ENCODE peak calls at places on chromosomes 3 and 15, in four cellular contexts. Q is suprapubic skin, O is IMR-90, N is GM12865. G is an unnamed sample.

GRCh38 chr3:122387709-122388108 is 3.7 kb downstream of the FAM162A start:
- DNase-seq in Q (no peak), O (no peak), N (no peak), G (no peak)

GRCh38 chr15:58528197-58528870 is 96.5 kb downstream of the LIPC start:
- DNase-seq in Q (no peak), O (peak), N (no peak), G (no peak)

GRCh38 chr3:39267631-39268553 is 11.9 kb downstream of the CX3CR1 start:
- DNase-seq in Q (no peak), O (no peak), N (peak), G (no peak)

GRCh38 chr3:129162729-129163579 is 2.1 kb upstream of the ISY1 start:
- DNase-seq in Q (no peak), O (no peak), N (peak), G (no peak)

GRCh38 chr3:43162573-43163084 is 56.8 kb upstream of the POMGNT2 start:
- DNase-seq in Q (no peak), O (no peak), N (peak), G (no peak)

GRCh38 chr3:187808466-187809291 is 63.4 kb upstream of the BCL6 start:
- DNase-seq in Q (no peak), O (no peak), N (no peak), G (no peak)

GRCh38 chr3:171441381-171441780 is 18.8 kb downstream of the TNIK start:
- DNase-seq in Q (no peak), O (no peak), N (no peak), G (no peak)

GRCh38 chr3:52822363-52822762 is 8.1 kb downstream of the ITIH4 start:
- DNase-seq in Q (no peak), O (no peak), N (no peak), G (no peak)

GRCh38 chr3:30538787-30539186 is 67.6 kb upstream of the TGFBR2 start:
- DNase-seq in Q (no peak), O (peak), N (no peak), G (no peak)

GRCh38 chr3:137767146-137768020 is 3.3 kb downstream of the SOX14 start:
- DNase-seq in Q (no peak), O (no peak), N (no peak), G (no peak)

GRCh38 chr15:52789601-52790165 is 453 bp downstream of the ONECUT1 start:
- DNase-seq in Q (peak), O (peak), N (peak), G (no peak)

GRCh38 chr3:128011140-128011539 is 41.1 kb upstream of the SEC61A1 start:
- DNase-seq in Q (no peak), O (peak), N (peak), G (no peak)

GRCh38 chr3:184345678-184346144 is 8.3 kb downstream of the FAM131A start:
- DNase-seq in Q (no peak), O (peak), N (peak), G (no peak)

GRCh38 chr3:153052096-153052460 is 109.9 kb upstream of the RAP2B start:
- DNase-seq in Q (no peak), O (peak), N (no peak), G (no peak)

GRCh38 chr3:157447026-157447694 is 10.5 kb downstream of the PTX3 start:
- DNase-seq in Q (no peak), O (peak), N (no peak), G (no peak)

GRCh38 chr3:38549082-38549481 is 52.9 kb downstream of the EXOG start:
- DNase-seq in Q (no peak), O (no peak), N (no peak), G (no peak)

GRCh38 chr15:101316529-101316928 is 21.5 kb upstream of the SNRPA1 start:
- DNase-seq in Q (no peak), O (no peak), N (no peak), G (no peak)

GRCh38 chr15:82045892-82046667 is at the start of gene MEX3B:
- DNase-seq in Q (peak), O (peak), N (peak), G (peak)

GRCh38 chr3:195550723-195551122 is 7.6 kb upstream of the PPP1R2 start:
- DNase-seq in Q (no peak), O (no peak), N (peak), G (no peak)

GRCh38 chr3:195549001-195549400 is 5.9 kb upstream of the PPP1R2 start:
- DNase-seq in Q (no peak), O (no peak), N (no peak), G (no peak)

GRCh38 chr3:195551381-195551978 is 8.4 kb upstream of the PPP1R2 start:
- DNase-seq in Q (no peak), O (no peak), N (no peak), G (no peak)

GRCh38 chr3:195548496-195548895 is 5.4 kb upstream of the PPP1R2 start:
- DNase-seq in Q (no peak), O (no peak), N (no peak), G (no peak)

GRCh38 chr3:195549931-195550519 is 6.9 kb upstream of the PPP1R2 start:
- DNase-seq in Q (no peak), O (no peak), N (peak), G (no peak)
- TF ChIP-seq CTCF in Q (no peak), O (no peak), N (no peak), G (no peak)

DNA sequence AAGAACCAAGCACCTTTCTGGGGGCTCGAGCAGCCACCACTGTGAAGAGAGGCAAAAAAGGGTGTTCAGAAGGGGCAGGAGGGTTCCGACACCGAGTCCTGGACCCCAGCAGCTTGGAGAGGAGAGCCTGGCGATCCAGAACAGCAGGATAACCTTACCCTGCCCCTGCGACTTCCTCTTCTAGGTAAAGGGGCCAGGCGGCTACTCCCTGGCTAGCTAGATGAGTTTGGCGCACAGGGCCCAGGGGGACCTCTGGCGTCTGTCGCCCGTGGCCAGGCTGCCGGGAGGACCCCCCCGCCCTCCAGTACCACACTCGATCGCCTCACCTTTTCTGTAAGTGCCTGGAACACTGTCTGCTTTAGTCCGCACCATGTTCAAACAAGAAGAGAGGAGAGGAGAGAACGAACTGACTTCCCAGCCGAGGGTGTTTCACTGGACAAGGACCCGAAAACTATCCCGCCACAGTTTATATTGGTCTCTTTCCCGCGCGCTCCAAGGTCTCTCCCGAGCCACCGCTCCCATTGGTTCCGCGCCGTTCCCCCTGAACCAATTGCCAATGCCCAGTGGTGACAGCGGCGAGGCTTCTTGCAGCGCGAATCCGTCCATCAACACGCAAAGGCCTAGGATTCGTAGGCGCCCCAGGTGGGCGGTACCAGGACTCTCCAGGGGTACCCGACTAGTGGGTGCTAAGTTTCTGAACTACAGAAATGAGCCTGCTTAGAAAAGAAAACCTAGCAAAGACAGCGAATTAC is at the start of gene PCLAF:
- DNase-seq in Q (peak), O (peak), N (peak), G (peak)
- TF ChIP-seq CTCF in Q (no peak), O (no peak), N (no peak), G (no peak)

DNA sequence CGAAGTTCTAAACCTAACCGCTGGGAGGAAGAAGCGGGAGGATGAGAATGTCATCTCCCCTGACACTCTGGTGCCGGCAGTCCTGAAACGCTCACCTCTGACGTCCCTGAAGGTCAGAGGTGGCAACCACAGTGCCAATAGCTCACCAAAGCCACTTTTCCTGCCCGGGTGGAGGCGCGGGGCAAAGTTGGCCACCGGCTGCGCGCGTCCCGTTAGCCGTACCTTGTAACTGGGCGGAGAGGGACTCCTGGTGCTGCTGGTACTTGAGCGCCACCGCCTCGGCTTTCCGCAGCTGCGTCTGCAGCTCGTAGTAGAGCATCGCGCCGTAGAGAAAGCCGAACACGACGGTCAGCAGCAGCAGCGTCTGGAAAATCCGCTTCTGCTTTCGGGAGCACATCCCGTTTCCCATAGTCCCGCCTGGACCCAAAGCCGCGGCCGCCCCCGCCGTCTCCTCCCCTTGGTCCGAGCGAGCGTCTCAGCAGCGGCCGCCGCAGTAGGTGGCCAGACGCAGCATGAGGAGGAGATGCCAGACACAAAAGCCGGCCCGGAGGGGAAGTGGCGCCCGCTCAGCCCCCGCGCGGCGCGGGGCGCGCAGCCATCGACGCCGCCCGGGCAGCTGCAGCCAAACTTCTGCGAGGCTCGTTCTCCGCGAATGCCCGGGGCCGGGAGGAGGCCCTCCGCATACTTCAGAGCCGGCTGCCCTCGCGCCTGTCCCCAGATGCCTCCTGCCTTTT is 680 bp downstream of the GOLIM4 start:
- DNase-seq in Q (peak), O (peak), N (peak), G (peak)
- TF ChIP-seq CTCF in Q (peak), O (no peak), N (peak), G (peak)

GRCh38 chr3:7421065-7421464 is 560.1 kb downstream of the GRM7 start:
- DNase-seq in Q (no peak), O (no peak), N (no peak), G (no peak)
- TF ChIP-seq CTCF in Q (no peak), O (no peak), N (no peak), G (no peak)

DNA sequence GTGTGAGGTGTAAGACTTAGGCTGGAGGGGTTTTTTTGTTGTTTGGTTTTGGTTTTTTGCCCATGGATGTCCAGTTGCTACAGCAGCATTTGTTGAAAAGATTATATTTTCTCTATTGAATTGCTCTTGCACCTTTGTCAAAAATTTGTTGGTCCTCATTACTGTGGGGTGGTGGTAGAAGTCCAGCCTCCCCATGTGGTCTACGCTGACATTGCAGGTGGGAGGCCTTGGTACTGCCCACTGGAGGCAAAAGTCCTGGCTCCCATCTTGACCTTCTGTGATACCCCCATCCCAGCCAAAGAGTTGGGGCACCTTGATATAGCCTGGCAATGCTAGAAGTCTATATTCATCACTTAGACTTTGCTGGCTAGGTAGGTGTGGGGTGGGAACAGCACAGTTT is 5.4 kb upstream of the RAB6B start:
- DNase-seq in Q (no peak), O (no peak), N (no peak), G (no peak)
- TF ChIP-seq CTCF in Q (no peak), O (no peak), N (peak), G (no peak)

DNA sequence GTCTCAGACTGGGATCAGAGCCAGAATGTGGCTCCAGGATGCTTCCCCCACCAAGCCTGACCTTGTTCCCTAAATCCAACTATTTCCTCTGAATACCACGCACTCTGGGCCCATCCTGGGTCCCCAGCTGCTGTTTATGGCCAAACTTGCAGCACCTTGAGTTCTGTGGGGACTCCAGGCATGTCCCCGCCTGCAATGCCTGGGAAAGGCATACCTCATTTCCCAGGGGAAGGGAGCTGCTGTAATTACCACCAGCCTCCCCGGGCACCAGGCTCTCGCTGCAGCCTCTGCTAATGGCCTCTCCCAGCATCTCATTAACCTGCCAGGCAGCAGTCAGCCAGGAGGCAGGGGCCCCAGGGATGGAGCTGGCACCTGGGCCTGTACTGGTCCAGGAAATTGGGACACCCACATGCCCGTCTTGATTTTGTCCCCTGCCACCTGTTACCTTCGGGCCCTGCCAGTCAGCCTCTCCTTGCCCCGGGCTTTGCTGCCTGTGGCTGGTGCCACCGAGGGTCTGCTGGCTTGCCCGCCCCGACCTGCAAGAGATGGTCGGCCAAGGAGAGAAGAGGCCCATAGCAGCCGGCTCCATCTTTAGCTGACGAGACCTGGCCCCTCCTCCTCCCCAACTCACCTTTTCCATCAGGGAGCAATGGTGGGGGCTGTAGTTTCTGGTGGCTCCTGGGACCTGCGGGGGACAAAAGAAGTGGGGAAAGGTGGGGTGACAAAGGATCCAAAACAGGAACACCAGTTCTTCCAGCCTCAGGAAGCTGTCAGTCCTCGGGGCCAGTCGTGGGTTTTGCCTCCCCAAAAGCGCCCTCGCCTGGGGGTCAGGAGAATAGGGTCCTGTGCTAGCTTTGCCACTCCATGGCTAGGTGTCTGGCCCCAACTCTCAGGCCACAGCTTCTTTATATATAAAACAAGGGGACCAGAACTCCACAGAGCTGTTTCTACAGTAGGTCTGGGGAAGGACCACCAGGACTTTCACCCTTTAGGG is 4.3 kb downstream of the CCDC9B start:
- DNase-seq in Q (no peak), O (no peak), N (peak), G (no peak)
- TF ChIP-seq CTCF in Q (no peak), O (no peak), N (peak), G (no peak)

DNA sequence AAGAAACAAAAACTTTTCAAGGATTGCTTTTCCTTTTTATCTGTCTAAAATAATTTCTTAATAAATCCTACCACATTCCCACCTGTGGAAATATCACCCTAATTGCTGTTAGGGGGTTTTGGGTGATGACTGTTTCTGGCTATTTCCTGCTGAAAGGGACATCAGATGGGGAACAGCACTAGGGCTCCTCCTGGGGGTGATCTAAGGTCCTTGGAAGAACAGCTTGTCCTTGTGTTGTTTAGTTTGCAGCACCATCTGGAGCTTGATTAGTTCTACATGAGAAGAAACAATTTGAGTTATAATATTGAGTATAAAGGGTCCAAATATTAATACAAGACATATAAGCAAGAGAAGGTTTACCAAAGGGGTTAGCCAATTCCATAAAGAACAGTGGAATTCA is 18.7 kb downstream of the OR5H15 start:
- DNase-seq in Q (no peak), O (no peak), N (peak), G (no peak)
- TF ChIP-seq CTCF in Q (no peak), O (no peak), N (no peak), G (no peak)

DNA sequence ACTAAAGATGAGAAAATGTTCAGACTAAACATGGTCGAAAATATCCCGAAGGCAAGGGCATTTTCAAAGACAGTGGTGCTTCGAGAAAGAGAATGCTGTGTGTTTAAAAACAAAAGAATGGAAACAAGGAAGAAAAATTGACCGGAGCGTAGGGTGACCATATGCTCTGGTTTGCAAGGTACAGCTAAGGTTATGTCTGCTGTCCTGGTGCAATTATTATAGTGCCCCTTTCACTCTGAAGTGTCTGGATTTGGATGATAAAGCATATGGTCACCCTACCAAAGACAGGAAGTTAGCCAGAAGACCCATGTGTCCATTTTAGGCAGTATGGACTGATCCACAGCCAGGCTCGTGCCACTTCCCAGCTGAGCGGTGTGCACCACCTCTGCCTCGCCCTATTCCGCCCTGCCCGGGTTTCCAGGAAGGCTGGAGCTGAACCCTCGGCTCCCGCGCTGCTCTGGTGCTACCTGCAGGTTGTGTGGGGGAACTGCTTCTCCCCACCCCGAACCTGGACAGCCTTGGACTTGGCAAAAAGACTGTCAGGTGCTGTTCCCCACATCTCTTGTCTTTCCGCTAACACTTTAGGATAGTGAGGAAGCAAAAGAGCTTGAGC is 25.2 kb downstream of the GOLGA6D start:
- DNase-seq in Q (no peak), O (no peak), N (peak), G (no peak)
- TF ChIP-seq CTCF in Q (peak), O (peak), N (peak), G (no peak)

GRCh38 chr15:34013746-34014145 is 25.3 kb downstream of the AVEN start:
- DNase-seq in Q (no peak), O (no peak), N (no peak), G (no peak)

GRCh38 chr15:34009656-34010055 is 29.3 kb downstream of the AVEN start:
- DNase-seq in Q (no peak), O (no peak), N (no peak), G (no peak)

GRCh38 chr15:34010921-34011320 is 28.1 kb downstream of the AVEN start:
- DNase-seq in Q (no peak), O (no peak), N (no peak), G (no peak)

GRCh38 chr15:34012461-34013028 is 26.5 kb downstream of the AVEN start:
- DNase-seq in Q (no peak), O (no peak), N (no peak), G (no peak)

DNA sequence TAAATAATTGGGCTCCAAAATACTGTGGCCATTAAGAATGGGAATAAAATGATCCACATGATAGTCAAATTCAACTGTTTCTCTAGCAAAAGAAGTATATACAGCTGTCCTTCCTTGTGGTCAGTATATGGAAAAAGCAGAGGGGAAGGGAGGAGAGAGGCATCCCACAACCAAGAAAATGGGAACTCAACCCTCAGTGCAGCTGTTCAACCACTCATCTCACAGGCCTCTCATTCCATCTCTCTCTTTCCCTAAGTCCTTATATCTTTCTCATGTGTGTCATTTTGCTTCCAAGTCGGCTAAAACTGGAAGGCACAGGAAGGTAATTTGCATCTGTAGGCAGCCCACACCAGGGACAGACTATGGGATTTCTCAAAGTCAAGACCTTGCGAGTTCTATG is 27.5 kb downstream of the AVEN start:
- DNase-seq in Q (no peak), O (no peak), N (no peak), G (no peak)
- TF ChIP-seq CTCF in Q (no peak), O (no peak), N (no peak), G (no peak)